ENCODE peak calls at places on chromosomes 3 and 15, in five cellular contexts. F is psoas muscle, E is upper lobe of right lung, I is glutamatergic neuron, O is fibroblast of lung. H is an unnamed sample.
A peak's percentile ranks its signal among the peaks of the same experiment; 100 is the strongest.

GRCh38 chr15:99732711-99733267 is 448 bp downstream of the LYSMD4 start:
- DNase-seq in I (peak; percentile 52), F (peak; percentile 68), E (no peak), O (no peak), H (no peak)

GRCh38 chr15:39474657-39475056 is 106.2 kb upstream of the THBS1 start:
- DNase-seq in F (no peak), O (no peak), I (no peak), E (no peak), H (no peak)

GRCh38 chr3:14487086-14487485 is 53.1 kb downstream of the GRIP2 start:
- DNase-seq in I (no peak), E (peak; percentile 51), O (no peak), F (no peak), H (no peak)

GRCh38 chr15:65414841-65415621 is 7.7 kb downstream of the IGDCC4 start:
- DNase-seq in E (no peak), I (peak; percentile 88), O (peak; percentile 50), F (peak; percentile 79), H (peak; percentile 93)

GRCh38 chr15:84982301-84982920 is 755 bp downstream of the PDE8A start:
- DNase-seq in E (peak; percentile 74), F (peak; percentile 62), I (peak; percentile 24), O (peak; percentile 31), H (no peak)

GRCh38 chr3:10919636-10920035 is 72.9 kb upstream of the SLC6A1 start:
- DNase-seq in O (no peak), I (no peak), E (no peak), F (no peak), H (no peak)

GRCh38 chr3:141288331-141288990 is 56.8 kb downstream of the PXYLP1 start:
- DNase-seq in F (no peak), E (no peak), I (no peak), O (peak; percentile 11), H (peak; percentile 53)

GRCh38 chr15:59074607-59075006 is 30.3 kb upstream of the CCNB2 start:
- DNase-seq in O (no peak), F (no peak), E (no peak), I (no peak), H (no peak)

GRCh38 chr3:172595648-172596393 is 72.6 kb upstream of the TNFSF10 start:
- DNase-seq in F (no peak), O (peak; percentile 55), E (no peak), I (no peak), H (no peak)

GRCh38 chr3:151016421-151016820 is 43.9 kb upstream of the CLRN1 start:
- DNase-seq in O (peak; percentile 11), F (no peak), E (no peak), I (no peak), H (no peak)

GRCh38 chr3:127961963-127962362 is 46.9 kb downstream of the KBTBD12 start:
- DNase-seq in F (no peak), O (no peak), I (no peak), E (no peak), H (no peak)

GRCh38 chr15:78715930-78716329 is 74.9 kb upstream of the CHRNB4 start:
- DNase-seq in F (no peak), O (peak; percentile 72), I (no peak), E (no peak), H (no peak)

GRCh38 chr3:52190294-52190841 is 7.6 kb upstream of the ALAS1 start:
- DNase-seq in F (peak; percentile 72), E (no peak), I (no peak), O (peak; percentile 92), H (no peak)

GRCh38 chr3:196741401-196741761 is 1.7 kb downstream of the PAK2 start:
- DNase-seq in I (no peak), E (no peak), O (no peak), F (no peak), H (no peak)

GRCh38 chr3:181278468-181279238 is 289.1 kb upstream of the DNAJC19 start:
- DNase-seq in E (no peak), F (no peak), I (no peak), O (no peak), H (no peak)

GRCh38 chr3:16060358-16060852 is 114.1 kb upstream of the GALNT15 start:
- DNase-seq in E (no peak), F (peak; percentile 86), O (peak; percentile 100), I (no peak), H (no peak)

GRCh38 chr3:133717424-133717823 is 28.8 kb upstream of the TF start:
- DNase-seq in O (no peak), E (no peak), F (no peak), I (no peak), H (no peak)

GRCh38 chr15:40103124-40103858 is 5.4 kb downstream of the BMF start:
- DNase-seq in E (peak; percentile 92), I (peak; percentile 69), F (peak; percentile 96), O (peak; percentile 81), H (peak; percentile 97)

GRCh38 chr15:65857718-65858402 is 11.4 kb upstream of the RAB11A start:
- DNase-seq in O (no peak), E (no peak), I (no peak), F (no peak), H (no peak)

GRCh38 chr15:98568382-98569017 is 79.8 kb upstream of the IGF1R start:
- DNase-seq in F (no peak), E (no peak), O (peak; percentile 32), I (no peak), H (no peak)

GRCh38 chr3:42802876-42803799 is 1.2 kb downstream of the HIGD1A start:
- DNase-seq in F (no peak), E (no peak), I (peak; percentile 28), O (peak; percentile 32), H (no peak)

GRCh38 chr3:50192689-50193141 is 1.3 kb downstream of the GNAT1 start:
- DNase-seq in O (peak; percentile 55), F (peak; percentile 80), E (peak; percentile 82), I (peak; percentile 87), H (peak; percentile 91)

GRCh38 chr15:71573599-71573998 is 236.8 kb upstream of the NR2E3 start:
- DNase-seq in E (no peak), O (no peak), I (no peak), F (no peak), H (no peak)

GRCh38 chr15:25784876-25785642 is 78.1 kb downstream of the ATP10A start:
- DNase-seq in F (no peak), I (no peak), O (peak; percentile 73), E (no peak), H (no peak)

GRCh38 chr3:27720899-27721716 is 1.0 kb downstream of the EOMES start:
- DNase-seq in F (no peak), E (no peak), O (no peak), I (no peak), H (no peak)

GRCh38 chr3:27723803-27724458 is 1.8 kb upstream of the EOMES start:
- DNase-seq in I (no peak), O (no peak), F (no peak), E (no peak), H (no peak)

GRCh38 chr3:27722957-27723802 is 1.1 kb upstream of the EOMES start:
- DNase-seq in E (no peak), I (no peak), O (no peak), F (no peak), H (no peak)

GRCh38 chr3:27720029-27720518 is 2.0 kb downstream of the EOMES start:
- DNase-seq in F (no peak), O (no peak), I (no peak), E (no peak), H (no peak)

GRCh38 chr3:27721717-27722564 is at the start of gene EOMES:
- DNase-seq in F (peak; percentile 60), I (peak; percentile 70), O (peak; percentile 46), E (no peak), H (peak; percentile 80)
- TF ChIP-seq CTCF in F (no peak), I (peak; percentile 20), O (no peak), E (peak; percentile 28), H (peak; percentile 45)

GRCh38 chr3:28844688-28845324 is 436.1 kb upstream of the RBMS3 start:
- DNase-seq in O (no peak), E (no peak), F (peak; percentile 61), I (no peak), H (no peak)

GRCh38 chr3:28841436-28841835 is 439.4 kb upstream of the RBMS3 start:
- DNase-seq in O (no peak), I (no peak), F (no peak), E (no peak), H (no peak)

GRCh38 chr3:28850186-28850585 is 430.7 kb upstream of the RBMS3 start:
- DNase-seq in O (no peak), E (no peak), I (no peak), F (no peak), H (no peak)

GRCh38 chr3:28846948-28847527 is 433.8 kb upstream of the RBMS3 start:
- DNase-seq in O (no peak), I (peak; percentile 19), E (no peak), F (no peak), H (no peak)
- TF ChIP-seq CTCF in O (no peak), I (no peak), E (no peak), F (no peak), H (no peak)

GRCh38 chr3:30124435-30125390 is 481.7 kb upstream of the TGFBR2 start:
- DNase-seq in I (no peak), F (no peak), E (no peak), O (no peak), H (no peak)

GRCh38 chr3:30135190-30135589 is 471.2 kb upstream of the TGFBR2 start:
- DNase-seq in F (no peak), I (no peak), E (no peak), O (no peak), H (no peak)

GRCh38 chr3:30131171-30131570 is 475.2 kb upstream of the TGFBR2 start:
- DNase-seq in O (no peak), F (no peak), I (no peak), E (no peak), H (no peak)

GRCh38 chr3:30129765-30130164 is 476.6 kb upstream of the TGFBR2 start:
- DNase-seq in E (no peak), O (no peak), I (no peak), F (no peak), H (no peak)

GRCh38 chr3:30130391-30130790 is 476.0 kb upstream of the TGFBR2 start:
- DNase-seq in I (no peak), E (no peak), F (no peak), O (no peak), H (no peak)
- TF ChIP-seq CTCF in I (no peak), E (no peak), F (no peak), O (no peak), H (no peak)

GRCh38 chr3:123375014-123375940 is 73.6 kb downstream of the ADCY5 start:
- DNase-seq in F (no peak), I (no peak), E (peak; percentile 46), O (no peak), H (no peak)
- TF ChIP-seq CTCF in F (no peak), I (no peak), E (no peak), O (no peak), H (peak; percentile 35)

DNA sequence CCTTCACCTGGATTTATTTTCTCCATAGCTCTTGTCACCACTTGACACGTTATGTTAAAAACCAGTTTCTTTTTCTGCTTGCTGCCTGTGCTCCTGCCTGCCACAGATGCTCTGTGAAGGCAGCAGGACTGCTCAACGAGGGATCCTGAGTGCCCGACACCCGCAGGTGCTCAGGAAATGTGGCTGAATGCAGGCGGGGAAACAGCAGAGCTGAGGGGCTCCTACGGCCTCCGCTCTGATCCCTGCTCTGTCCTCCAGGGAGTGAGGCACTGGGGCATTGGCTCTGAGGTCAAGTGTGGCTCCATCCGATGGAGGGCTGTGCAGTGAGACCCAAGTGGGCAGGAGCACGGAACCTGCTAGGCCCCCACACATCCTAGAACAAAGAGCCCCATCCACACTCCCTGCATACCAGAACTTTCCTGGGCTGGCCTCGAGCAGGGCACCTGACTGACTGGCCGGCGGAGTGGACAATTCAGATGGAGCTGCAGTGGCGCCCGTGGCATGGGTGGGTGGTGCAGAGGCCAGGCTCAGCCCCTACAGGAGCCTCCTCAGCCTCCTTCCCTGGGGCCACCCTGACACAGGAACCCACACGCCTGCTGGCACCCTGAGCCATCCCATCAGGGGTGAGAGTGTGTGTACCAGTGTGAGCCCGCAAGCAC is 27.9 kb downstream of the IQSEC1 start:
- DNase-seq in F (no peak), I (no peak), O (no peak), E (no peak), H (no peak)
- TF ChIP-seq CTCF in F (no peak), I (no peak), O (no peak), E (no peak), H (no peak)

H was measured in osteocyte.